ENCODE peak calls at places on chromosomes 7 and 10, in eight cellular contexts. K is hippocampal formation; D is HEK293T; V is NCI-H510A treated with DMSO at 0.1 percent for 48 hours; B is stimulated activated CD4-positive, alpha-beta T cell treated with anti-CD3 and anti-CD28 coated beads, Interleukin-15, amount 100 ng/mL, for 1 hour; L is NCI-H1048; P is HT-29; U is activated T-cell treated with anti-CD3 and anti-CD28 coated beads for 48 hours. Y is an unnamed sample.

GRCh38 chr7:40604601-40605438 is 470.0 kb downstream of the SUGCT start:
- DNase-seq in K (peak; percentile 38), D (peak; percentile 50), V (no peak), B (no peak), L (no peak), P (peak; percentile 58), U (peak; percentile 15), Y (peak; percentile 66)

GRCh38 chr7:96052860-96053452 is 268.9 kb downstream of the SLC25A13 start:
- DNase-seq in K (no peak), D (no peak), V (no peak), B (no peak), L (no peak), P (peak; percentile 32), U (no peak), Y (no peak)

GRCh38 chr10:33556581-33556980 is 222.1 kb upstream of the NRP1 start:
- DNase-seq in K (no peak), D (no peak), V (no peak), B (no peak), L (no peak), P (no peak), U (no peak), Y (no peak)

GRCh38 chr7:114426380-114426779 is 11.8 kb downstream of the FOXP2 start:
- DNase-seq in K (no peak), D (no peak), V (no peak), B (no peak), L (no peak), P (no peak), U (no peak), Y (no peak)

GRCh38 chr7:79787623-79788022 is 334.2 kb upstream of the MAGI2 start:
- DNase-seq in K (no peak), D (no peak), V (no peak), B (no peak), L (no peak), P (no peak), U (no peak), Y (no peak)

GRCh38 chr7:139180700-139181311 is 50.2 kb upstream of the UBN2 start:
- DNase-seq in K (no peak), D (no peak), V (no peak), B (no peak), L (no peak), P (no peak), U (no peak), Y (no peak)

GRCh38 chr7:41148521-41148951 is 554.4 kb downstream of the INHBA start:
- DNase-seq in K (no peak), D (no peak), V (peak; percentile 5), B (no peak), L (no peak), P (peak; percentile 61), U (no peak), Y (no peak)

GRCh38 chr7:69808401-69808800 is 210.1 kb downstream of the AUTS2 start:
- DNase-seq in K (no peak), D (no peak), V (no peak), B (no peak), L (no peak), P (no peak), U (no peak), Y (no peak)

GRCh38 chr7:108499575-108499974 is 26.4 kb downstream of the PNPLA8 start:
- DNase-seq in K (no peak), D (no peak), V (no peak), B (no peak), L (no peak), P (no peak), U (no peak), Y (no peak)

GRCh38 chr10:21732067-21732772 is 198.2 kb downstream of the MLLT10 start:
- DNase-seq in K (peak; percentile 52), D (peak; percentile 77), V (peak; percentile 29), B (no peak), L (peak; percentile 56), P (peak; percentile 56), U (peak; percentile 31), Y (peak; percentile 56)

GRCh38 chr7:22651534-22652243 is 75.3 kb upstream of the IL6 start:
- DNase-seq in K (no peak), D (no peak), V (no peak), B (no peak), L (no peak), P (peak; percentile 16), U (no peak), Y (peak; percentile 68)

Y was measured in ACHN.